ENCODE peak calls at places on chromosomes 11 and 22, in five cellular contexts. Z is renal cortical epithelial cell, I is uterus, E is NCI-H1092 treated with DMSO at 0.1 percent for 48 hours, R is NCI-H1105 treated with DMSO at 0.1 percent for 48 hours. H is an unnamed sample.
A peak's percentile ranks its signal among the peaks of the same experiment; 100 is the strongest.

GRCh38 chr22:37248251-37248650 is 4.2 kb upstream of the RAC2 start:
- DNase-seq in Z (no peak), I (no peak), E (no peak), R (no peak), H (no peak)

GRCh38 chr11:12835286-12835685 is 161.1 kb downstream of the TEAD1 start:
- DNase-seq in Z (no peak), I (no peak), E (no peak), R (no peak), H (no peak)

GRCh38 chr11:9053631-9054030 is 37.8 kb downstream of the SCUBE2 start:
- DNase-seq in Z (peak; percentile 74), I (no peak), E (no peak), R (no peak), H (no peak)

GRCh38 chr11:61742391-61742790 is 10.0 kb upstream of the MYRF start:
- DNase-seq in Z (no peak), I (no peak), E (no peak), R (no peak), H (no peak)

GRCh38 chr11:13668957-13669521 is 571 bp downstream of the FAR1 start:
- DNase-seq in Z (peak; percentile 46), I (no peak), E (peak; percentile 62), R (peak; percentile 26), H (peak; percentile 33)

GRCh38 chr11:58243954-58244353 is 15.2 kb upstream of the OR10Q1 start:
- DNase-seq in Z (no peak), I (no peak), E (no peak), R (no peak), H (no peak)

GRCh38 chr11:3128356-3129180 is 36.5 kb downstream of the OSBPL5 start:
- DNase-seq in Z (no peak), I (peak; percentile 11), E (no peak), R (no peak), H (no peak)

GRCh38 chr11:8056810-8057463 is 24.1 kb upstream of the TUB start:
- DNase-seq in Z (peak; percentile 73), I (peak; percentile 88), E (no peak), R (no peak), H (no peak)

GRCh38 chr11:8794677-8795103 is 112.1 kb downstream of the RPL27A start:
- DNase-seq in Z (no peak), I (no peak), E (no peak), R (no peak), H (no peak)